ENCODE peak calls at places on chromosome 13, in eight cellular contexts. One of them, this sample, is unnamed.

GRCh38 chr13:80462037-80462436 is 121.1 kb upstream of the SPRY2 start:
- DNase-seq in transverse colon: no peak
- DNase-seq in IMR-90: no peak
- DNase-seq in body of pancreas: no peak
- DNase-seq in HCT116: no peak
- DNase-seq in lower leg skin: no peak
- DNase-seq in heart left ventricle: no peak
- DNase-seq in uterus: no peak
- DNase-seq in this sample: no peak

GRCh38 chr13:74886496-74886895 is 595.5 kb downstream of the TBC1D4 start:
- DNase-seq in heart left ventricle: no peak
- DNase-seq in IMR-90: peak
- DNase-seq in uterus: no peak
- DNase-seq in body of pancreas: no peak
- DNase-seq in lower leg skin: no peak
- DNase-seq in transverse colon: no peak
- DNase-seq in HCT116: no peak
- DNase-seq in this sample: no peak

GRCh38 chr13:30004204-30004603 is 153.8 kb upstream of the UBL3 start:
- DNase-seq in uterus: no peak
- DNase-seq in heart left ventricle: no peak
- DNase-seq in IMR-90: peak
- DNase-seq in body of pancreas: no peak
- DNase-seq in HCT116: no peak
- DNase-seq in transverse colon: no peak
- DNase-seq in lower leg skin: no peak
- DNase-seq in this sample: no peak

GRCh38 chr13:46783504-46783903 is 13.5 kb downstream of the ESD start:
- DNase-seq in IMR-90: no peak
- DNase-seq in HCT116: no peak
- DNase-seq in body of pancreas: no peak
- DNase-seq in heart left ventricle: no peak
- DNase-seq in transverse colon: no peak
- DNase-seq in uterus: no peak
- DNase-seq in lower leg skin: no peak
- DNase-seq in this sample: no peak

GRCh38 chr13:112124100-112124499 is 57.2 kb downstream of the SOX1 start:
- DNase-seq in transverse colon: no peak
- DNase-seq in heart left ventricle: no peak
- DNase-seq in body of pancreas: no peak
- DNase-seq in HCT116: no peak
- DNase-seq in uterus: no peak
- DNase-seq in lower leg skin: no peak
- DNase-seq in IMR-90: no peak
- DNase-seq in this sample: no peak

GRCh38 chr13:40130871-40131636 is 475.6 kb downstream of the COG6 start:
- DNase-seq in IMR-90: no peak
- DNase-seq in body of pancreas: no peak
- DNase-seq in uterus: peak
- DNase-seq in transverse colon: peak
- DNase-seq in HCT116: peak
- DNase-seq in heart left ventricle: no peak
- DNase-seq in lower leg skin: no peak
- DNase-seq in this sample: no peak

GRCh38 chr13:20721454-20722357 is 18.2 kb downstream of the IL17D start:
- DNase-seq in lower leg skin: no peak
- DNase-seq in heart left ventricle: no peak
- DNase-seq in transverse colon: peak
- DNase-seq in IMR-90: peak
- DNase-seq in uterus: peak
- DNase-seq in body of pancreas: peak
- DNase-seq in HCT116: no peak
- DNase-seq in this sample: peak

GRCh38 chr13:75467009-75467728 is 14.8 kb downstream of the TBC1D4 start:
- DNase-seq in HCT116: no peak
- DNase-seq in uterus: no peak
- DNase-seq in IMR-90: no peak
- DNase-seq in body of pancreas: no peak
- DNase-seq in heart left ventricle: no peak
- DNase-seq in lower leg skin: no peak
- DNase-seq in transverse colon: no peak
- DNase-seq in this sample: no peak

GRCh38 chr13:102642475-102642874 is 45.7 kb downstream of the TPP2 start:
- DNase-seq in body of pancreas: peak
- DNase-seq in transverse colon: peak
- DNase-seq in heart left ventricle: peak
- DNase-seq in uterus: no peak
- DNase-seq in IMR-90: no peak
- DNase-seq in lower leg skin: peak
- DNase-seq in HCT116: no peak
- DNase-seq in this sample: no peak

GRCh38 chr13:59546178-59546577 is 617.5 kb downstream of the DIAPH3 start:
- DNase-seq in lower leg skin: no peak
- DNase-seq in transverse colon: no peak
- DNase-seq in body of pancreas: no peak
- DNase-seq in heart left ventricle: no peak
- DNase-seq in uterus: no peak
- DNase-seq in HCT116: no peak
- DNase-seq in IMR-90: no peak
- DNase-seq in this sample: peak

GRCh38 chr13:73851104-73851503 is 283.1 kb downstream of the KLF12 start:
- DNase-seq in body of pancreas: no peak
- DNase-seq in uterus: no peak
- DNase-seq in HCT116: no peak
- DNase-seq in lower leg skin: no peak
- DNase-seq in heart left ventricle: no peak
- DNase-seq in IMR-90: peak
- DNase-seq in transverse colon: no peak
- DNase-seq in this sample: no peak

GRCh38 chr13:101116826-101117225 is 299.5 kb downstream of the NALCN start:
- DNase-seq in body of pancreas: no peak
- DNase-seq in transverse colon: no peak
- DNase-seq in IMR-90: no peak
- DNase-seq in uterus: no peak
- DNase-seq in heart left ventricle: no peak
- DNase-seq in HCT116: no peak
- DNase-seq in lower leg skin: no peak
- DNase-seq in this sample: no peak

GRCh38 chr13:23628765-23629565 is 58.8 kb downstream of the TNFRSF19 start:
- DNase-seq in heart left ventricle: no peak
- DNase-seq in body of pancreas: no peak
- DNase-seq in lower leg skin: no peak
- DNase-seq in transverse colon: no peak
- DNase-seq in uterus: no peak
- DNase-seq in IMR-90: no peak
- DNase-seq in HCT116: no peak
- DNase-seq in this sample: no peak

GRCh38 chr13:50809133-50810090 is 34.1 kb downstream of the DLEU7 start:
- DNase-seq in lower leg skin: no peak
- DNase-seq in transverse colon: no peak
- DNase-seq in heart left ventricle: no peak
- DNase-seq in HCT116: no peak
- DNase-seq in body of pancreas: no peak
- DNase-seq in IMR-90: no peak
- DNase-seq in uterus: no peak
- DNase-seq in this sample: no peak

GRCh38 chr13:113639661-113640262 is 18.2 kb downstream of the ATP4B start:
- DNase-seq in uterus: no peak
- DNase-seq in body of pancreas: peak
- DNase-seq in IMR-90: no peak
- DNase-seq in transverse colon: peak
- DNase-seq in HCT116: no peak
- DNase-seq in heart left ventricle: peak
- DNase-seq in lower leg skin: peak
- DNase-seq in this sample: no peak

GRCh38 chr13:32060319-32060924 is 28.8 kb downstream of the FRY start:
- DNase-seq in lower leg skin: no peak
- DNase-seq in uterus: no peak
- DNase-seq in IMR-90: peak
- DNase-seq in transverse colon: no peak
- DNase-seq in heart left ventricle: no peak
- DNase-seq in body of pancreas: no peak
- DNase-seq in HCT116: no peak
- DNase-seq in this sample: no peak

GRCh38 chr13:29187584-29187983 is 367.4 kb downstream of the MTUS2 start:
- DNase-seq in heart left ventricle: no peak
- DNase-seq in IMR-90: no peak
- DNase-seq in body of pancreas: no peak
- DNase-seq in HCT116: no peak
- DNase-seq in transverse colon: no peak
- DNase-seq in lower leg skin: no peak
- DNase-seq in uterus: no peak
- DNase-seq in this sample: no peak

GRCh38 chr13:44575741-44576395 is at the start of gene TSC22D1:
- DNase-seq in HCT116: no peak
- DNase-seq in lower leg skin: peak
- DNase-seq in body of pancreas: peak
- DNase-seq in uterus: peak
- DNase-seq in transverse colon: peak
- DNase-seq in IMR-90: peak
- DNase-seq in heart left ventricle: peak
- DNase-seq in this sample: peak

GRCh38 chr13:44575035-44575434 is 1.1 kb downstream of the TSC22D1 start:
- DNase-seq in IMR-90: no peak
- DNase-seq in HCT116: no peak
- DNase-seq in body of pancreas: no peak
- DNase-seq in uterus: no peak
- DNase-seq in transverse colon: no peak
- DNase-seq in lower leg skin: no peak
- DNase-seq in heart left ventricle: no peak
- DNase-seq in this sample: no peak

GRCh38 chr13:44576396-44577235 is 486 bp upstream of the TSC22D1 start:
- DNase-seq in heart left ventricle: no peak
- DNase-seq in body of pancreas: peak
- DNase-seq in lower leg skin: peak
- DNase-seq in uterus: peak
- DNase-seq in IMR-90: no peak
- DNase-seq in transverse colon: peak
- DNase-seq in HCT116: no peak
- DNase-seq in this sample: peak

GRCh38 chr13:44578064-44578394 is 1.9 kb upstream of the TSC22D1 start:
- DNase-seq in body of pancreas: no peak
- DNase-seq in transverse colon: no peak
- DNase-seq in lower leg skin: no peak
- DNase-seq in heart left ventricle: no peak
- DNase-seq in HCT116: no peak
- DNase-seq in uterus: no peak
- DNase-seq in IMR-90: no peak
- DNase-seq in this sample: no peak

GRCh38 chr13:44577236-44578063 is 1.3 kb upstream of the TSC22D1 start:
- DNase-seq in lower leg skin: peak
- DNase-seq in heart left ventricle: peak
- DNase-seq in uterus: peak
- DNase-seq in IMR-90: peak
- DNase-seq in HCT116: peak
- DNase-seq in transverse colon: peak
- DNase-seq in body of pancreas: peak
- DNase-seq in this sample: peak
- TF ChIP-seq POLR2A in lower leg skin: no peak
- TF ChIP-seq POLR2A in heart left ventricle: peak
- TF ChIP-seq POLR2A in uterus: peak
- TF ChIP-seq POLR2A in IMR-90: peak
- TF ChIP-seq POLR2A in HCT116: no peak
- TF ChIP-seq POLR2A in transverse colon: peak
- TF ChIP-seq POLR2A in body of pancreas: peak
- TF ChIP-seq POLR2A in this sample: peak

DNA sequence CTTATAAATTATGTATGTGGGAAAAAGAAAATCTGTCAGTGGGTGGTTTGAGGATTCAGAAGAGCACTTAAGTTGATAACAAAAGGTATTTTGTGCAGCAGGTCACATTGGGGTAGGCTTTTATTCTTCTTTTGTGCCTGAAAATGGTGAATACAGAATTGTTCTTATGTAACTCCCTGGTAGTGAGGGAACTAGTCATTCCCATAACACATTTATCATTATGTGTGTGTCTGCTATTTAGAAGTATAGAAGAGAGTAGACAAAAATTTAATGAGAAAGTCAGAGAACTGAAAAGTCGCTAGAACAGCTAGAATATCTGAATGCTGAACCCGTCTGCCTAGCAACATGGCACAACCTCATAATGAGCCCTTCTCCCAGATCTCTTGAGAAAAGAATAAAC is 111.7 kb upstream of the EDNRB start:
- DNase-seq in HCT116: no peak
- DNase-seq in body of pancreas: no peak
- DNase-seq in heart left ventricle: no peak
- DNase-seq in IMR-90: no peak
- DNase-seq in lower leg skin: no peak
- DNase-seq in transverse colon: no peak
- DNase-seq in uterus: no peak
- DNase-seq in this sample: no peak
- TF ChIP-seq POLR2A in HCT116: no peak
- TF ChIP-seq POLR2A in body of pancreas: no peak
- TF ChIP-seq POLR2A in heart left ventricle: no peak
- TF ChIP-seq POLR2A in IMR-90: no peak
- TF ChIP-seq POLR2A in lower leg skin: no peak
- TF ChIP-seq POLR2A in transverse colon: no peak
- TF ChIP-seq POLR2A in uterus: no peak
- TF ChIP-seq POLR2A in this sample: no peak

DNA sequence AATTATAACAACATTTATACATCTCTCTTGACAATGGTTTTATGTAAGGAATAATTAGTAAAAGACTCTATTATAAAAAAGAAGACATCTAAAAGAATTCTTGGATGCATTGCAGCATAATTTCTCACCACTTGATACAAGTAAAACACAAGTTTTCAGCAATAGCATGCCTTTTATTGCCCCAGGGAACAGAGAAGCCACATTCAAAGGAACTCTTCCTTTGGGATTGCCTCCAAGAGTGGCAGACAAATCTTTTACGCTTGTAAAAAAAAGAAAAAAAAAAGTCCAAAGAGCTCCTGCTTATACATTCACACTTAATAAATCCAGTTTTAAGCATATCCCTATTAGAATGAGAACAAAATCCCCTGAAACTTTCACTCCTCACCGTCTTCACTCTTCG is 2357.8 kb upstream of the PCDH20 start:
- DNase-seq in lower leg skin: no peak
- DNase-seq in uterus: no peak
- DNase-seq in heart left ventricle: no peak
- DNase-seq in IMR-90: no peak
- DNase-seq in body of pancreas: no peak
- DNase-seq in HCT116: no peak
- DNase-seq in transverse colon: no peak
- DNase-seq in this sample: no peak
- TF ChIP-seq POLR2A in lower leg skin: no peak
- TF ChIP-seq POLR2A in uterus: no peak
- TF ChIP-seq POLR2A in heart left ventricle: no peak
- TF ChIP-seq POLR2A in IMR-90: no peak
- TF ChIP-seq POLR2A in body of pancreas: no peak
- TF ChIP-seq POLR2A in HCT116: no peak
- TF ChIP-seq POLR2A in transverse colon: no peak
- TF ChIP-seq POLR2A in this sample: no peak

DNA sequence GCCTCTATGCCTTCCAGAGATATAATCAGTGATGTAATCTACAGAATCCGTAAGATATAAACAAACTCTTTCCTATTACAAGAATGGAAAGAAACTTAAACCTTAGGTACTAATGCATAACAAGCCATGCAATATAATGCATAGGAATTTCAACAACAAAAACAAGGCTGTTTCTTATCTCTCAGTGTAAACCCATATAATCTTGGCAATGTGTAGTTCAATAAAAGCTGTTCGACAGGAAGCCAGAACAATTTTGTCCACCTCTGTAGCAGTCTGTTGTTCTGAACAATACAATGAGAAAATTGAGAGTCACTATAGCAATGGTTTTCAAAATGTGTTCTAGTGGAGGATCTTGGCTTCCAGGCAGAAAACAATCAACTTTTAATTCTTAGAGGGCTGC is 111.5 kb upstream of the FREM2 start:
- DNase-seq in body of pancreas: no peak
- DNase-seq in heart left ventricle: no peak
- DNase-seq in HCT116: no peak
- DNase-seq in transverse colon: no peak
- DNase-seq in IMR-90: no peak
- DNase-seq in lower leg skin: no peak
- DNase-seq in uterus: no peak
- DNase-seq in this sample: no peak
- TF ChIP-seq POLR2A in body of pancreas: no peak
- TF ChIP-seq POLR2A in heart left ventricle: no peak
- TF ChIP-seq POLR2A in HCT116: no peak
- TF ChIP-seq POLR2A in transverse colon: no peak
- TF ChIP-seq POLR2A in IMR-90: no peak
- TF ChIP-seq POLR2A in lower leg skin: no peak
- TF ChIP-seq POLR2A in uterus: no peak
- TF ChIP-seq POLR2A in this sample: no peak

This sample was measured in erythroblast.